ENCODE peak calls at places on chromosomes 2 and 18, in six cellular contexts. One of them, this sample, is unnamed.

GRCh38 chr2:212646698-212647097 is 108.1 kb upstream of the ERBB4 start:
- DNase-seq in esophagus squamous epithelium: no peak
- DNase-seq in stimulated activated CD8-positive, alpha-beta memory T cell treated with anti-CD3 and anti-CD28 coated beads, Interleukin-12 subunit alpha, Interleukin-12 subunit beta, amount 100 ng/mL, for 1 hour: no peak
- DNase-seq in AG09319: peak; percentile 12
- DNase-seq in T-helper 1 cell: no peak
- DNase-seq in renal cortical epithelial cell: peak; percentile 92
- DNase-seq in this sample: peak; percentile 71

GRCh38 chr2:218428846-218429558 is 10.1 kb downstream of the VIL1 start:
- DNase-seq in T-helper 1 cell: no peak
- DNase-seq in stimulated activated CD8-positive, alpha-beta memory T cell treated with anti-CD3 and anti-CD28 coated beads, Interleukin-12 subunit alpha, Interleukin-12 subunit beta, amount 100 ng/mL, for 1 hour: no peak
- DNase-seq in renal cortical epithelial cell: no peak
- DNase-seq in AG09319: no peak
- DNase-seq in esophagus squamous epithelium: no peak
- DNase-seq in this sample: no peak

GRCh38 chr2:100662866-100663265 is 100.1 kb downstream of the PDCL3 start:
- DNase-seq in renal cortical epithelial cell: no peak
- DNase-seq in esophagus squamous epithelium: no peak
- DNase-seq in T-helper 1 cell: no peak
- DNase-seq in stimulated activated CD8-positive, alpha-beta memory T cell treated with anti-CD3 and anti-CD28 coated beads, Interleukin-12 subunit alpha, Interleukin-12 subunit beta, amount 100 ng/mL, for 1 hour: no peak
- DNase-seq in AG09319: no peak
- DNase-seq in this sample: no peak

GRCh38 chr2:103459302-103459701 is 697.5 kb downstream of the TMEM182 start:
- DNase-seq in stimulated activated CD8-positive, alpha-beta memory T cell treated with anti-CD3 and anti-CD28 coated beads, Interleukin-12 subunit alpha, Interleukin-12 subunit beta, amount 100 ng/mL, for 1 hour: no peak
- DNase-seq in esophagus squamous epithelium: no peak
- DNase-seq in AG09319: no peak
- DNase-seq in renal cortical epithelial cell: peak; percentile 5
- DNase-seq in T-helper 1 cell: no peak
- DNase-seq in this sample: no peak

GRCh38 chr2:114294814-114295213 is 147.6 kb upstream of the DPP10 start:
- DNase-seq in T-helper 1 cell: no peak
- DNase-seq in AG09319: no peak
- DNase-seq in esophagus squamous epithelium: no peak
- DNase-seq in stimulated activated CD8-positive, alpha-beta memory T cell treated with anti-CD3 and anti-CD28 coated beads, Interleukin-12 subunit alpha, Interleukin-12 subunit beta, amount 100 ng/mL, for 1 hour: no peak
- DNase-seq in renal cortical epithelial cell: no peak
- DNase-seq in this sample: no peak

GRCh38 chr2:141055526-141055925 is 1075.3 kb downstream of the LRP1B start:
- DNase-seq in renal cortical epithelial cell: peak; percentile 4
- DNase-seq in T-helper 1 cell: no peak
- DNase-seq in esophagus squamous epithelium: no peak
- DNase-seq in AG09319: no peak
- DNase-seq in stimulated activated CD8-positive, alpha-beta memory T cell treated with anti-CD3 and anti-CD28 coated beads, Interleukin-12 subunit alpha, Interleukin-12 subunit beta, amount 100 ng/mL, for 1 hour: no peak
- DNase-seq in this sample: no peak

GRCh38 chr2:66888246-66888645 is 453.3 kb downstream of the MEIS1 start:
- DNase-seq in stimulated activated CD8-positive, alpha-beta memory T cell treated with anti-CD3 and anti-CD28 coated beads, Interleukin-12 subunit alpha, Interleukin-12 subunit beta, amount 100 ng/mL, for 1 hour: no peak
- DNase-seq in esophagus squamous epithelium: no peak
- DNase-seq in renal cortical epithelial cell: no peak
- DNase-seq in AG09319: no peak
- DNase-seq in T-helper 1 cell: no peak
- DNase-seq in this sample: no peak

GRCh38 chr2:225353579-225354085 is 45.9 kb upstream of the NYAP2 start:
- DNase-seq in renal cortical epithelial cell: no peak
- DNase-seq in T-helper 1 cell: no peak
- DNase-seq in stimulated activated CD8-positive, alpha-beta memory T cell treated with anti-CD3 and anti-CD28 coated beads, Interleukin-12 subunit alpha, Interleukin-12 subunit beta, amount 100 ng/mL, for 1 hour: no peak
- DNase-seq in AG09319: no peak
- DNase-seq in esophagus squamous epithelium: no peak
- DNase-seq in this sample: no peak

GRCh38 chr2:241773511-241774418 is 2.9 kb upstream of the GAL3ST2 start:
- DNase-seq in renal cortical epithelial cell: no peak
- DNase-seq in T-helper 1 cell: no peak
- DNase-seq in AG09319: no peak
- DNase-seq in esophagus squamous epithelium: no peak
- DNase-seq in stimulated activated CD8-positive, alpha-beta memory T cell treated with anti-CD3 and anti-CD28 coated beads, Interleukin-12 subunit alpha, Interleukin-12 subunit beta, amount 100 ng/mL, for 1 hour: no peak
- DNase-seq in this sample: no peak

GRCh38 chr2:98623657-98624056 is 15.3 kb downstream of the UNC50 start:
- DNase-seq in renal cortical epithelial cell: peak; percentile 57
- DNase-seq in T-helper 1 cell: no peak
- DNase-seq in stimulated activated CD8-positive, alpha-beta memory T cell treated with anti-CD3 and anti-CD28 coated beads, Interleukin-12 subunit alpha, Interleukin-12 subunit beta, amount 100 ng/mL, for 1 hour: no peak
- DNase-seq in esophagus squamous epithelium: no peak
- DNase-seq in AG09319: peak; percentile 15
- DNase-seq in this sample: no peak

GRCh38 chr2:218883491-218884490 is 3.1 kb downstream of the WNT10A start:
- DNase-seq in T-helper 1 cell: no peak
- DNase-seq in esophagus squamous epithelium: no peak
- DNase-seq in stimulated activated CD8-positive, alpha-beta memory T cell treated with anti-CD3 and anti-CD28 coated beads, Interleukin-12 subunit alpha, Interleukin-12 subunit beta, amount 100 ng/mL, for 1 hour: no peak
- DNase-seq in AG09319: no peak
- DNase-seq in renal cortical epithelial cell: no peak
- DNase-seq in this sample: no peak

GRCh38 chr2:68734688-68735525 is at the start of gene ARHGAP25:
- DNase-seq in esophagus squamous epithelium: no peak
- DNase-seq in T-helper 1 cell: peak; percentile 90
- DNase-seq in AG09319: no peak
- DNase-seq in renal cortical epithelial cell: no peak
- DNase-seq in stimulated activated CD8-positive, alpha-beta memory T cell treated with anti-CD3 and anti-CD28 coated beads, Interleukin-12 subunit alpha, Interleukin-12 subunit beta, amount 100 ng/mL, for 1 hour: no peak
- DNase-seq in this sample: no peak

GRCh38 chr18:47901624-47902362 is 28.7 kb downstream of the SMAD2 start:
- DNase-seq in renal cortical epithelial cell: no peak
- DNase-seq in AG09319: no peak
- DNase-seq in esophagus squamous epithelium: no peak
- DNase-seq in T-helper 1 cell: peak; percentile 48
- DNase-seq in stimulated activated CD8-positive, alpha-beta memory T cell treated with anti-CD3 and anti-CD28 coated beads, Interleukin-12 subunit alpha, Interleukin-12 subunit beta, amount 100 ng/mL, for 1 hour: no peak
- DNase-seq in this sample: no peak

GRCh38 chr18:31217455-31217854 is 54.8 kb upstream of the DSC1 start:
- DNase-seq in AG09319: no peak
- DNase-seq in T-helper 1 cell: no peak
- DNase-seq in stimulated activated CD8-positive, alpha-beta memory T cell treated with anti-CD3 and anti-CD28 coated beads, Interleukin-12 subunit alpha, Interleukin-12 subunit beta, amount 100 ng/mL, for 1 hour: no peak
- DNase-seq in renal cortical epithelial cell: peak; percentile 65
- DNase-seq in esophagus squamous epithelium: no peak
- DNase-seq in this sample: no peak

GRCh38 chr2:1557467-1557820 is 144.2 kb downstream of the TPO start:
- DNase-seq in esophagus squamous epithelium: no peak
- DNase-seq in stimulated activated CD8-positive, alpha-beta memory T cell treated with anti-CD3 and anti-CD28 coated beads, Interleukin-12 subunit alpha, Interleukin-12 subunit beta, amount 100 ng/mL, for 1 hour: no peak
- DNase-seq in AG09319: no peak
- DNase-seq in renal cortical epithelial cell: no peak
- DNase-seq in T-helper 1 cell: no peak
- DNase-seq in this sample: no peak

This sample was measured in Daoy.